ENCODE peak calls at places on chromosome 12, in six cellular contexts. F is prostate gland, T is stomach, V is GM12878, D is HepG2, Q is transverse colon. U is an unnamed sample. For H3K9me3, the result is how much of the 10 kb centered on the place peaks cover.

GRCh38 chr12:54439521-54440255 is 20.6 kb upstream of the ITGA5 start:
- DNase-seq in F (no peak), T (no peak), V (no peak), D (peak), Q (no peak), U (peak)

GRCh38 chr12:15629108-15629507 is 160.1 kb downstream of the EPS8 start:
- DNase-seq in F (peak), T (peak), V (peak), D (peak), Q (peak), U (no peak)

GRCh38 chr12:105358789-105359188 is 28.3 kb downstream of the C12orf75 start:
- DNase-seq in F (no peak), T (no peak), V (peak), D (no peak), Q (no peak), U (no peak)

GRCh38 chr12:128190614-128191013 is 76.4 kb upstream of the TMEM132C start:
- DNase-seq in F (no peak), T (no peak), V (no peak), D (no peak), Q (no peak), U (no peak)

GRCh38 chr12:110765144-110765543 is 22.5 kb upstream of the PPP1CC start:
- DNase-seq in F (no peak), T (no peak), V (no peak), D (no peak), Q (peak), U (no peak)

GRCh38 chr12:46443594-46444263 is 71.2 kb upstream of the SLC38A2 start:
- DNase-seq in F (no peak), T (no peak), V (no peak), D (no peak), Q (no peak), U (no peak)

GRCh38 chr12:111078731-111079130 is 158.4 kb upstream of the MYL2 start:
- DNase-seq in F (no peak), T (no peak), V (no peak), D (no peak), Q (no peak), U (no peak)

GRCh38 chr12:110252716-110253115 is 28.3 kb upstream of the ATP2A2 start:
- DNase-seq in F (no peak), T (no peak), V (no peak), D (no peak), Q (no peak), U (no peak)

GRCh38 chr12:4438834-4439596 is 6.6 kb downstream of the FGF6 start:
- DNase-seq in F (peak), T (no peak), V (no peak), D (no peak), Q (no peak), U (no peak)

GRCh38 chr12:54214553-54215374 is 26.0 kb upstream of the SMUG1 start:
- DNase-seq in F (peak), T (peak), V (peak), D (peak), Q (peak), U (peak)

GRCh38 chr12:31600252-31600651 is 9.3 kb upstream of the DENND5B start:
- DNase-seq in F (no peak), T (no peak), V (no peak), D (no peak), Q (no peak), U (no peak)

GRCh38 chr12:57514720-57515467 is 5.4 kb downstream of the DDIT3 start:
- DNase-seq in F (no peak), T (no peak), V (no peak), D (no peak), Q (no peak), U (no peak)

GRCh38 chr12:32864731-32865130 is 31.8 kb downstream of the PKP2 start:
- DNase-seq in F (no peak), T (no peak), V (no peak), D (no peak), Q (no peak), U (no peak)

GRCh38 chr12:105980533-105980932 is 158.2 kb downstream of the NUAK1 start:
- DNase-seq in F (no peak), T (no peak), V (no peak), D (no peak), Q (no peak), U (no peak)

GRCh38 chr12:71556881-71557280 is 106.8 kb downstream of the ZFC3H1 start:
- DNase-seq in F (no peak), T (no peak), V (no peak), D (peak), Q (no peak), U (no peak)

GRCh38 chr12:40648519-40648918 is 43.7 kb upstream of the CNTN1 start:
- DNase-seq in F (no peak), T (no peak), V (no peak), D (no peak), Q (no peak), U (no peak)

GRCh38 chr12:18955594-18955993 is 173.9 kb upstream of the PLEKHA5 start:
- DNase-seq in F (no peak), T (no peak), V (no peak), D (no peak), Q (no peak), U (no peak)

GRCh38 chr12:100225491-100225890 is 24.9 kb downstream of the ACTR6 start:
- DNase-seq in F (peak), T (no peak), V (no peak), D (no peak), Q (no peak), U (no peak)

GRCh38 chr12:41304526-41304925 is 116.4 kb downstream of the PDZRN4 start:
- DNase-seq in F (no peak), T (no peak), V (no peak), D (no peak), Q (no peak), U (no peak)

GRCh38 chr12:26434299-26434915 is 239.0 kb downstream of the SSPN start:
- DNase-seq in F (no peak), T (no peak), V (no peak), D (peak), Q (peak), U (no peak)

GRCh38 chr12:104930388-104931326 is 27.4 kb downstream of the SLC41A2 start:
- DNase-seq in F (no peak), T (no peak), V (peak), D (peak), Q (no peak), U (no peak)

GRCh38 chr12:29216797-29217583 is 67.9 kb downstream of the FAR2 start:
- DNase-seq in F (no peak), T (no peak), V (no peak), D (no peak), Q (no peak), U (peak)

GRCh38 chr12:50785406-50785805 is 21.5 kb downstream of the ATF1 start:
- DNase-seq in F (no peak), T (no peak), V (no peak), D (no peak), Q (no peak), U (no peak)

GRCh38 chr12:102300824-102301461 is 103.3 kb upstream of the PMCH start:
- DNase-seq in F (no peak), T (no peak), V (peak), D (peak), Q (no peak), U (no peak)

GRCh38 chr12:100437038-100437841 is 36.4 kb upstream of the NR1H4 start:
- DNase-seq in F (no peak), T (no peak), V (no peak), D (peak), Q (no peak), U (no peak)

GRCh38 chr12:3010214-3010930 is 51.2 kb downstream of the TEAD4 start:
- DNase-seq in F (no peak), T (no peak), V (no peak), D (no peak), Q (no peak), U (no peak)

GRCh38 chr12:1104088-1104800 is 113.2 kb downstream of the ERC1 start:
- DNase-seq in F (no peak), T (no peak), V (no peak), D (no peak), Q (no peak), U (no peak)

GRCh38 chr12:12523229-12523628 is 39.4 kb downstream of the DUSP16 start:
- DNase-seq in F (no peak), T (no peak), V (no peak), D (no peak), Q (no peak), U (no peak)

GRCh38 chr12:102201662-102202061 is 4.0 kb upstream of the PMCH start:
- DNase-seq in F (no peak), T (no peak), V (no peak), D (no peak), Q (no peak), U (no peak)

GRCh38 chr12:46351861-46352595 is 20.5 kb downstream of the SLC38A2 start:
- DNase-seq in F (no peak), T (no peak), V (no peak), D (no peak), Q (no peak), U (no peak)

GRCh38 chr12:62291888-62292760 is 31.9 kb downstream of the USP15 start:
- DNase-seq in F (no peak), T (no peak), V (no peak), D (peak), Q (no peak), U (no peak)

GRCh38 chr12:21818627-21819026 is 44.1 kb upstream of the KCNJ8 start:
- DNase-seq in F (peak), T (no peak), V (no peak), D (no peak), Q (no peak), U (no peak)

GRCh38 chr12:111766608-111767361 is at the start of gene ALDH2:
- DNase-seq in F (peak), T (peak), V (no peak), D (peak), Q (peak), U (no peak)

GRCh38 chr12:72974954-72975555 is 702.9 kb downstream of the TRHDE start:
- DNase-seq in F (no peak), T (no peak), V (no peak), D (no peak), Q (no peak), U (no peak)

GRCh38 chr12:11397366-11397765 is 2.0 kb upstream of the PRB2 start:
- DNase-seq in F (no peak), T (no peak), V (no peak), D (no peak), Q (no peak), U (no peak)

GRCh38 chr12:57242329-57242690 is 8.7 kb downstream of the STAC3 start:
- DNase-seq in F (peak), T (peak), V (no peak), D (no peak), Q (peak), U (no peak)

GRCh38 chr12:13197526-13198141 is 1.1 kb downstream of the EMP1 start:
- DNase-seq in F (no peak), T (no peak), V (no peak), D (no peak), Q (no peak), U (no peak)

GRCh38 chr12:63045020-63045860 is 105.8 kb downstream of the AVPR1A start:
- DNase-seq in F (no peak), T (no peak), V (no peak), D (no peak), Q (no peak), U (no peak)

DNA sequence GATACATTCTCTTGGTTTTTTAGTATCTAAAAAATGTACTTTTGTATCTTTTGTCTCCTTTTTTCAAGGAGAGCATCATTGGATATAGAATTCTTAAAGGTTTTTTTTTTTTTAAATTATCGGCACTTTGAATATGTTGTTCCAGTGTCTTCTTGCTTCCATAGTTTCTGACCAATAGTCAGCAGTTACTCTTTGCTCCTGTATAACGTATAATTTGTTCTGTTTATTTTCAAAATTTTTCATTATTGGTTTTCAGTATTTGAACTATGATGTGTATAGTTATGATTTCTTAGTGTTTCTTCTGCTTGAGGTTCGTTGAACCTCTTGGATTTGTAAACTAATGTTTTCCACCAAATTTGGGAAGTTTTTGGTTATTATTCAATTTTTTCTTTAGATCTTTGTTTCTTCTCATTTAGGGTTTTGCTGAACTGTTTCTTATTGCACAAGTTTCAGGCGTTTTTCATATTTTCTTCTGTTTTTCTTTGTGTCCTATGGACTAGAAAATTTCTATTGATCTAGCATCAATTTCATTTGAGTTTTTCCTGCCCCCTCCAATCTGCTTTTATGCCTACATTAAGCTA is 93.9 kb downstream of the PLBD1 start:
- DNase-seq in F (no peak), T (no peak), V (no peak), D (peak), Q (no peak), U (peak)
- H3K9me3 ChIP-seq in F (under half), T (under half), V (under half), D (under half), Q (under half), U (under half)

GRCh38 chr12:116174904-116175303 is 102.6 kb downstream of the MED13L start:
- DNase-seq in F (no peak), T (no peak), V (no peak), D (no peak), Q (no peak), U (no peak)

GRCh38 chr12:116166306-116166705 is 111.2 kb downstream of the MED13L start:
- DNase-seq in F (no peak), T (no peak), V (no peak), D (no peak), Q (no peak), U (no peak)

GRCh38 chr12:116172224-116172849 is 105.2 kb downstream of the MED13L start:
- DNase-seq in F (no peak), T (no peak), V (no peak), D (no peak), Q (no peak), U (no peak)

GRCh38 chr12:116169071-116169470 is 108.4 kb downstream of the MED13L start:
- DNase-seq in F (no peak), T (no peak), V (no peak), D (no peak), Q (no peak), U (no peak)

DNA sequence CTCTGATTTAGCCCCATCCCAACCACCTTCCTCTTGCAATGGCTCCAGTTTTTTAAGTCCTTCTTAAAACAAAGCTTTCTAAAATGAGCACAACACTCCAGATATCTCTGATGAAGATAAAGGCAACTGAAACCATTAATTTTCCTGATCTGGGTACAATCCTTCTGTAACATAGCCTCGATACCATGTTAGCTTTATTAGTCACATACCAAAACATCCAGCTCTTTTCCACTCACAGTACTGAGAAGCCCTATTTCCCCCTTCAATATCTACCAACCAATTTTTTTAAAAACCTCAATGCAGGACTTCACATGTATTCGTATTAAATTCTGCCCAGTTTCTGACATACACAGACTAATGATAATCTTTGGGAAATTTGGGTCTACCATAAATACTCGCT is 105.9 kb downstream of the MED13L start:
- DNase-seq in F (no peak), T (no peak), V (no peak), D (no peak), Q (no peak), U (no peak)
- H3K27ac ChIP-seq in F (no peak), T (no peak), V (no peak), D (no peak), Q (no peak), U (no peak)

DNA sequence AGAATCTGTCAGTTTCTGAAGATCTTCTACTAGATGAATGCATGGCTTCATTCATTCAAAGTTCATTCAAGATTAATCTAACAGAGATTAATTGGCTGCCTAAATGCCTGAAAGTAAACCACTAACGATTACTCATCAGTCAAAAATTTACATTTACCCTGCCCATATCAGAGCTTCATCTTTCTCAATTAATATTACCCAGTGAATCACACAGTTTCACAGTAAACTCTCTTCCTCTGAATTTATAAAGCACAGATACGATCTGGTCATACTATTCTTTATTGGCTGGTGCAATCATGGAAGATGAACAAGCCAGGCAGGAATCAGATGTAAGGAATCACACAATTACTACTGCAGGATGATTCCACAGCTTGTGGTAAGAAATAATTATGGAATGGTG is 377.7 kb downstream of the SLC16A7 start:
- DNase-seq in F (no peak), T (no peak), V (no peak), D (no peak), Q (no peak), U (no peak)
- TF ChIP-seq POLR2AphosphoS5 in F (no peak), T (no peak), V (no peak), D (no peak), Q (no peak), U (no peak)

DNA sequence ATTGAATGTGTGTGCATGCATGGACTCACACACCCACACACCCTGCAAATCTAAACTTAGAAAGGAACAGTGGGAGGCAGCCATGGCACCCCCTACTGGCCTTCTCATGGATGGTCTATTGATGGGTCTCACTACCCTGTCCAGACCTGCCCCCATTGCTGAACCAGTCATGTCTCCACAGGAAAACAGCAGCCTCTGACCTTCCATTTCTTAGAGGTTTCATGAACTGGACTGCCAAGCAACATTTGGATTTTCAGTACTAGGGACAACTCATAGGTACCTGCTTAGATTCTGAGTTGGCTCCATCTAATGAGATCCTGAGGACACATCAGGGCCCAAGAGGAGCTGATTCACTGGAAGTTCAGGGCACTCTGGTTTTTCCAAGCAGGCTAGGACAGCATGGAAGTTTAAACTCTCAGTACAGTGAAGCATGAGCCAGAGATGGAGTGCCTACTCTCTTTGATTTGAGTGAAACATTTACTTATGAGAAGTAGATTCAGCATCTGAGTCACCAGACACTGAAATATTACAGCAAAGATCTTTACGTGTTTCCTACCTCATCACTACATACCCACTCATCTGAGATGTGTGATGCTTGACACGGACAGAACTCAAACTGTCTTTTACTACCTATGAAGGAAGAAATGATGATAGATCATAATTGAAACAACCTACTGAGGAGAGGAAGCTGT is 98.9 kb upstream of the PLEKHG7 start:
- DNase-seq in F (no peak), T (no peak), V (no peak), D (no peak), Q (no peak), U (no peak)
- H3K9me3 ChIP-seq in F (under half), T (under half), V (under half), D (under half), Q (under half), U (under half)

GRCh38 chr12:25241171-25242020 is 9.3 kb downstream of the KRAS start:
- DNase-seq in F (no peak), T (no peak), V (no peak), D (peak), Q (no peak), U (peak)
- H3K27ac ChIP-seq in F (no peak), T (peak), V (no peak), D (no peak), Q (peak), U (peak)

GRCh38 chr12:121237415-121237814 is 27.5 kb downstream of the P2RX4 start:
- DNase-seq in F (no peak), T (peak), V (no peak), D (no peak), Q (no peak), U (no peak)
- TF ChIP-seq POLR2AphosphoS5 in F (no peak), T (no peak), V (no peak), D (no peak), Q (no peak), U (no peak)

GRCh38 chr12:125064492-125064891 is 743 bp upstream of the AACS start:
- DNase-seq in F (no peak), T (no peak), V (no peak), D (no peak), Q (no peak), U (no peak)

GRCh38 chr12:125065753-125066570 is 727 bp downstream of the AACS start:
- DNase-seq in F (no peak), T (no peak), V (no peak), D (no peak), Q (no peak), U (no peak)

GRCh38 chr12:125057708-125058107 is 7.5 kb upstream of the AACS start:
- DNase-seq in F (no peak), T (no peak), V (no peak), D (no peak), Q (no peak), U (no peak)

GRCh38 chr12:125065021-125065752 is at the start of gene AACS:
- DNase-seq in F (peak), T (peak), V (no peak), D (peak), Q (peak), U (no peak)

DNA sequence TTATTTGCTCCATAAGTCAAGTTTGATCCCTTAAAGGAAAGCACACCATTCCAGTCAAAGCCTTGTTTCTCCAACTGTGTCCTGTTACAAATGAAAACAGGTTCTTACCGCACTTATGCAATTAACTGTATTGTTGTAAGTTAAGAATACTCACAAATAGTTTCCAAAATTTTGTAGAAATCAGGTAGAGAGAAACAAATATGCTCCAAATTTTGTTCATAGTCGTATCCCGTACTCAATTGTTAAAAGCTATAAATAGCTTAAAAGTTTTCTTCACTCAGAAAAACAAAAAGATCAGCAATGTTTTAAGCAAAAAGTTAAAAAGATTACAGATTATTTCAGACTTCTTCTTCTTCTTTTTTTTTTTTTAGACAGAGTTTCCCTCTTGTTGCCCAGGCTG is 4.0 kb upstream of the AACS start:
- DNase-seq in F (no peak), T (no peak), V (no peak), D (no peak), Q (no peak), U (no peak)
- H3K9me3 ChIP-seq in F (under half), T (under half), V (under half), D (under half), Q (under half), U (under half)